ENCODE peak calls at places on chromosomes 4 and X, in four cellular contexts. N is NCI-H2081 treated with DMSO at 0.1 percent for 48 hours, G is NCI-H2171, H is activated T-cell treated with anti-CD3 and anti-CD28 coated beads for 1 hour. L is an unnamed sample.

GRCh38 chr4:102390438-102390837 is 45.2 kb upstream of the SLC39A8 start:
- DNase-seq in N (no peak), G (no peak), H (no peak), L (no peak)

GRCh38 chrX:3990569-3990968 is 277.1 kb upstream of the PRKX start:
- DNase-seq in H (no peak), G (no peak), N (no peak), L (no peak)

GRCh38 chr4:25662306-25662705 is 6.7 kb downstream of the SLC34A2 start:
- DNase-seq in N (no peak), G (no peak), H (no peak), L (no peak)

GRCh38 chr4:5746250-5746649 is 35.2 kb downstream of the EVC start:
- DNase-seq in H (no peak), N (no peak), G (no peak), L (no peak)

GRCh38 chr4:21512351-21512750 is 436.2 kb downstream of the KCNIP4 start:
- DNase-seq in G (peak), H (no peak), N (peak), L (peak)

GRCh38 chrX:136767104-136767941 is 13.4 kb downstream of the ARHGEF6 start:
- DNase-seq in G (peak), H (peak), N (no peak), L (peak)

GRCh38 chr4:163332526-163333405 is at the start of gene NPY1R:
- DNase-seq in G (peak), N (peak), H (no peak), L (peak)

GRCh38 chrX:100658936-100659335 is 14.9 kb downstream of the SRPX2 start:
- DNase-seq in H (no peak), G (peak), N (no peak), L (no peak)

GRCh38 chrX:53476371-53476770 is 42.2 kb upstream of the HSD17B10 start:
- DNase-seq in G (no peak), N (no peak), H (no peak), L (no peak)

GRCh38 chr4:74218201-74218600 is 60.3 kb downstream of the MTHFD2L start:
- DNase-seq in N (no peak), H (no peak), G (no peak), L (no peak)

GRCh38 chr4:95193391-95194224 is 355.2 kb downstream of the UNC5C start:
- DNase-seq in N (no peak), G (no peak), H (no peak), L (peak)

GRCh38 chrX:112651766-112652165 is 28.0 kb downstream of the LHFPL1 start:
- DNase-seq in H (no peak), N (no peak), G (no peak), L (no peak)

GRCh38 chr4:84916233-84916632 is 50.3 kb downstream of the WDFY3 start:
- DNase-seq in G (no peak), N (no peak), H (no peak), L (no peak)

GRCh38 chr4:96312049-96312685 is 472.3 kb downstream of the PDHA2 start:
- DNase-seq in H (no peak), N (no peak), G (no peak), L (no peak)

GRCh38 chr4:180058731-180059215 is 2184.4 kb upstream of the TENM3 start:
- DNase-seq in N (peak), G (no peak), H (no peak), L (no peak)

GRCh38 chr4:105181259-105181658 is 34.6 kb downstream of the TET2 start:
- DNase-seq in N (no peak), H (no peak), G (no peak), L (no peak)

GRCh38 chr4:4727536-4727935 is 131.9 kb upstream of the MSX1 start:
- DNase-seq in N (no peak), H (no peak), G (no peak), L (no peak)

GRCh38 chr4:73844806-73845205 is 8.3 kb upstream of the PF4V1 start:
- DNase-seq in H (no peak), N (no peak), G (no peak), L (no peak)

GRCh38 chrX:9804444-9804843 is 18.2 kb downstream of the SHROOM2 start:
- DNase-seq in H (no peak), G (no peak), N (no peak), L (no peak)

GRCh38 chr4:74768857-74769525 is 25.3 kb downstream of the BTC start:
- DNase-seq in G (no peak), N (no peak), H (no peak), L (peak)

GRCh38 chr4:56684320-56684719 is 3.2 kb upstream of the HOPX start:
- DNase-seq in H (no peak), G (peak), N (no peak), L (peak)

GRCh38 chr4:47490550-47490949 is 5.5 kb downstream of the ATP10D start:
- DNase-seq in N (no peak), G (no peak), H (no peak), L (no peak)

GRCh38 chrX:153755136-153755535 is 8.9 kb upstream of the PLXNB3 start:
- DNase-seq in G (no peak), N (no peak), H (no peak), L (no peak)